ENCODE peak calls at places on chromosome 10, in five cellular contexts. Z is thoracic aorta, K is hepatocyte, D is MM.1S, R is heart left ventricle. H is an unnamed sample.
A peak's percentile ranks its signal among the peaks of the same experiment; 100 is the strongest.

GRCh38 chr10:131729938-131730660 is 170.7 kb upstream of the PPP2R2D start:
- DNase-seq in Z (no peak), R (no peak), D (no peak), K (no peak), H (no peak)

GRCh38 chr10:129375171-129375570 is 91.9 kb upstream of the MGMT start:
- DNase-seq in R (no peak), D (no peak), K (no peak), Z (no peak), H (no peak)

GRCh38 chr10:73131295-73131694 is 21.0 kb downstream of the NUDT13 start:
- DNase-seq in R (no peak), Z (no peak), K (no peak), D (no peak), H (no peak)

GRCh38 chr10:110101464-110102144 is 93.8 kb downstream of the ADD3 start:
- DNase-seq in D (no peak), Z (no peak), K (no peak), R (no peak), H (no peak)

GRCh38 chr10:69568472-69569143 is 4.6 kb downstream of the NEUROG3 start:
- DNase-seq in K (no peak), Z (no peak), R (no peak), D (no peak), H (no peak)

GRCh38 chr10:19819419-19820033 is 3.3 kb downstream of the PLXDC2 start:
- DNase-seq in R (no peak), Z (no peak), K (peak; percentile 56), D (peak; percentile 42), H (peak; percentile 66)

GRCh38 chr10:129894721-129895120 is 69.4 kb downstream of the EBF3 start:
- DNase-seq in Z (no peak), K (no peak), R (no peak), D (no peak), H (no peak)

GRCh38 chr10:120460776-120461175 is 3.7 kb downstream of the PLPP4 start:
- DNase-seq in K (peak; percentile 37), Z (no peak), D (no peak), R (no peak), H (peak; percentile 92)

GRCh38 chr10:123449234-123449962 is 216.8 kb upstream of the GPR26 start:
- DNase-seq in K (no peak), Z (no peak), D (no peak), R (no peak), H (no peak)

GRCh38 chr10:71080381-71081228 is 131.8 kb upstream of the UNC5B start:
- DNase-seq in K (no peak), R (peak; percentile 13), Z (no peak), D (no peak), H (no peak)

GRCh38 chr10:114168450-114169009 is 5.5 kb downstream of the CCDC186 start:
- DNase-seq in D (no peak), Z (no peak), R (no peak), K (no peak), H (no peak)

GRCh38 chr10:12482586-12482985 is 133.2 kb downstream of the CAMK1D start:
- DNase-seq in D (no peak), Z (no peak), K (no peak), R (no peak), H (no peak)

GRCh38 chr10:28811639-28812349 is 134.5 kb downstream of the BAMBI start:
- DNase-seq in K (no peak), D (no peak), R (no peak), Z (no peak), H (no peak)

GRCh38 chr10:121598261-121599249 is at the start of gene FGFR2:
- DNase-seq in Z (no peak), D (peak; percentile 61), K (peak; percentile 95), R (peak; percentile 69), H (peak; percentile 5)

GRCh38 chr10:32413513-32413912 is 32.4 kb upstream of the CCDC7 start:
- DNase-seq in D (no peak), Z (no peak), K (peak; percentile 39), R (no peak), H (peak; percentile 70)

GRCh38 chr10:75431180-75432111 is at the start of gene LRMDA:
- DNase-seq in Z (no peak), K (peak; percentile 58), D (peak; percentile 35), R (peak; percentile 59), H (peak; percentile 58)

GRCh38 chr10:116364808-116365207 is 40.6 kb downstream of the CCDC172 start:
- DNase-seq in Z (no peak), D (no peak), K (no peak), R (no peak), H (no peak)

GRCh38 chr10:1070939-1071338 is 14.8 kb downstream of the WDR37 start:
- DNase-seq in Z (no peak), D (no peak), R (no peak), K (no peak), H (peak; percentile 16)

GRCh38 chr10:72310241-72310633 is 36.5 kb downstream of the DDIT4 start:
- DNase-seq in D (no peak), R (no peak), Z (no peak), K (no peak), H (no peak)

GRCh38 chr10:77855404-77856155 is 71.0 kb downstream of the DLG5 start:
- DNase-seq in D (no peak), Z (no peak), K (no peak), R (no peak), H (no peak)

GRCh38 chr10:33743429-33743857 is 409.0 kb upstream of the NRP1 start:
- DNase-seq in D (no peak), R (no peak), Z (no peak), K (peak; percentile 61), H (no peak)

GRCh38 chr10:81026597-81026996 is 488.9 kb downstream of the SH2D4B start:
- DNase-seq in Z (no peak), K (no peak), D (no peak), R (no peak), H (no peak)

GRCh38 chr10:1048349-1048731 is 579 bp downstream of the IDI1 start:
- DNase-seq in Z (no peak), K (no peak), D (peak; percentile 27), R (no peak), H (peak; percentile 51)

GRCh38 chr10:101080933-101081546 is 19.3 kb downstream of the KAZALD1 start:
- DNase-seq in K (peak; percentile 49), D (no peak), Z (no peak), R (no peak), H (peak; percentile 50)

GRCh38 chr10:106877574-106877973 is 286.9 kb downstream of the SORCS1 start:
- DNase-seq in R (no peak), Z (no peak), D (no peak), K (no peak), H (no peak)

GRCh38 chr10:123522702-123523312 is 143.3 kb upstream of the GPR26 start:
- DNase-seq in K (no peak), R (no peak), D (peak; percentile 49), Z (no peak), H (no peak)

GRCh38 chr10:13589316-13589715 is 2.6 kb downstream of the PRPF18 start:
- DNase-seq in Z (no peak), K (no peak), D (no peak), R (no peak), H (no peak)
- TF ChIP-seq CTCF in Z (no peak), K (peak; percentile 14), D (no peak), R (no peak), H (no peak)

GRCh38 chr10:46251857-46252847 is 34.6 kb upstream of the ANTXRL start:
- DNase-seq in K (no peak), R (no peak), Z (no peak), D (no peak), H (no peak)
- TF ChIP-seq CTCF in K (no peak), R (no peak), Z (no peak), D (no peak), H (no peak)

GRCh38 chr10:22552888-22553378 is 161.4 kb downstream of the PIP4K2A start:
- DNase-seq in K (peak; percentile 72), R (no peak), Z (no peak), D (no peak), H (peak; percentile 21)

GRCh38 chr10:22553452-22553995 is 160.9 kb downstream of the PIP4K2A start:
- DNase-seq in D (no peak), K (no peak), R (no peak), Z (no peak), H (no peak)

GRCh38 chr10:22551966-22552365 is 162.4 kb downstream of the PIP4K2A start:
- DNase-seq in D (no peak), K (no peak), Z (no peak), R (no peak), H (no peak)

GRCh38 chr10:22548343-22548742 is 166.0 kb downstream of the PIP4K2A start:
- DNase-seq in Z (no peak), R (no peak), D (no peak), K (no peak), H (no peak)

GRCh38 chr10:22550732-22551131 is 163.6 kb downstream of the PIP4K2A start:
- DNase-seq in Z (no peak), K (peak; percentile 39), R (peak; percentile 34), D (peak; percentile 10), H (peak; percentile 31)
- TF ChIP-seq CTCF in Z (peak; percentile 37), K (peak; percentile 42), R (peak; percentile 46), D (peak; percentile 61), H (peak; percentile 54)

DNA sequence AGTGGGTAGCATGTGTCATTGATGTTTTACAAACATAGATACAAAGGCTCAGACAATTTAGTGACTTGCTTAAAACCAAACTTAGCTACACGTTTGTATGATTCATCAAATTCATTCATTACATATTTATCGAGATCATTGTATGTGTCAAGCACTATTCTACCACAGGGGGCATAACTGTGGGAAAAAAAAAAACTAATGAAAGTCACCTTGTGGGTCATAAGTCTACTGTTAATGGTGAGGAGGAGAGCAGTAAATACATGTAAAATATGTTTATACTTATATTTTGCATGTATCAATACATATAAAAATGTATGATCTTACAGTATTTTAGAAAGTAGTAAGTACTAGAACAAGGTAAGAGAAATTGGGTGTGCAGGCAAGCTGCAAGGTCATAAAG is 933.8 kb downstream of the IPMK start:
- DNase-seq in D (no peak), K (no peak), R (no peak), Z (no peak), H (no peak)
- TF ChIP-seq CTCF in D (no peak), K (no peak), R (no peak), Z (no peak), H (no peak)

DNA sequence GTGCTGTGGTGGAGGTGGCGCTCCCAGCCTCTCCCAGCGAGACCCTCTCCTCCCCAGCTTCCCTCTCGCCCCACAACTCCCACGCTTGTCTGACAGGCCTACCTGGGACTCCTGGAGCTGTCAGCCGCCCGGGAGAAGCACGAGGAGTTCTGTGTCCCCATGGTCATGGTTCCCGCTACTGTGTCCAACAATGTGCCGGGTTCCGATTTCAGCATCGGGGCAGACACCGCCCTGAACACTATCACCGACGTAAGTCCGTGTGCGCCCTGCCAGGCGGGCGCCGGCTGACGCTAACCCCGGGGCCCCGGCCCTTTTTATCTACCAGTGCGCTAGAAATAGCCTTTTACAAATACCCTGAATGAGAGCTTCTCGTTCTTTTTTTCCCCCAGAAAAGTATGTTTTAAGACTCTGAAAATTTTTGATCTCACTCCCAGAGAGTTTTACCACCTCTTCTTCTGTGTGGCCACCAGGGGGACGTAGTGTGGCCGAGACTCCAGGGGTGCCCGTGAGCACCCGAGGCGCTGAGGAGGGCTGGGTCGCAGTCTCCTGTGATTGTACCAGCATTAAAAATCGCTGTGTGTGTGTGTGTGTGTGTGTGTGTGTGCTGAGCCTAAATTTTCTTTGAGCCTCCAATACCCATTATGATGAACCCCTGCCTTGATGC is 52.6 kb downstream of the PFKP start:
- DNase-seq in Z (no peak), K (no peak), R (peak; percentile 38), D (no peak), H (peak; percentile 42)
- TF ChIP-seq CTCF in Z (peak; percentile 65), K (peak; percentile 15), R (peak; percentile 29), D (no peak), H (peak; percentile 60)

GRCh38 chr10:86349474-86349873 is 17.1 kb downstream of the GRID1 start:
- DNase-seq in Z (no peak), D (no peak), R (peak; percentile 26), K (no peak), H (no peak)
- TF ChIP-seq CTCF in Z (no peak), D (peak; percentile 30), R (no peak), K (peak; percentile 41), H (peak; percentile 33)

H was measured in fibroblast of the aortic adventitia.